ENCODE peak calls at places on chromosomes 16 and 17, in nine cellular contexts. X is A549, W is left ventricle myocardium inferior, Q is IMR-90, V is kidney, U is dorsolateral prefrontal cortex, N is BE2C, K is cardiac muscle cell, Y is mucosa of descending colon. L is an unnamed sample.

GRCh38 chr16:11342021-11342855 is 3.0 kb upstream of the RMI2 start:
- DNase-seq in W (no peak), U (no peak), Q (no peak), V (no peak), N (no peak), Y (no peak), K (no peak), X (no peak), L (no peak)

GRCh38 chr17:64009571-64010402 is 10.6 kb downstream of the ICAM2 start:
- DNase-seq in K (no peak), N (no peak), U (no peak), Y (no peak), Q (peak), V (no peak), W (no peak), X (no peak), L (no peak)

GRCh38 chr16:57755061-57755684 is 19.6 kb downstream of the KATNB1 start:
- DNase-seq in U (no peak), Q (no peak), K (no peak), N (peak), V (peak), Y (peak), W (peak), X (no peak), L (no peak)

GRCh38 chr17:67221062-67221998 is 23.7 kb downstream of the HELZ start:
- DNase-seq in Y (no peak), U (peak), Q (peak), N (peak), W (no peak), X (peak), K (peak), V (no peak), L (peak)

GRCh38 chr17:6241381-6241780 is 171.2 kb downstream of the WSCD1 start:
- DNase-seq in W (no peak), N (no peak), Q (no peak), U (no peak), K (no peak), X (peak), V (no peak), Y (no peak), L (no peak)

GRCh38 chr17:67602974-67603373 is 114.8 kb upstream of the NOL11 start:
- DNase-seq in X (peak), Y (no peak), V (no peak), W (no peak), U (peak), Q (peak), K (peak), N (peak), L (peak)

GRCh38 chr17:12727076-12727750 is 61.5 kb downstream of the MYOCD start:
- DNase-seq in Y (no peak), N (no peak), U (no peak), K (peak), V (no peak), Q (peak), W (no peak), X (peak), L (peak)

GRCh38 chr17:50691550-50692447 is 15.9 kb downstream of the ANKRD40 start:
- DNase-seq in V (no peak), K (no peak), Q (no peak), Y (no peak), N (no peak), X (peak), W (no peak), U (peak), L (no peak)

DNA sequence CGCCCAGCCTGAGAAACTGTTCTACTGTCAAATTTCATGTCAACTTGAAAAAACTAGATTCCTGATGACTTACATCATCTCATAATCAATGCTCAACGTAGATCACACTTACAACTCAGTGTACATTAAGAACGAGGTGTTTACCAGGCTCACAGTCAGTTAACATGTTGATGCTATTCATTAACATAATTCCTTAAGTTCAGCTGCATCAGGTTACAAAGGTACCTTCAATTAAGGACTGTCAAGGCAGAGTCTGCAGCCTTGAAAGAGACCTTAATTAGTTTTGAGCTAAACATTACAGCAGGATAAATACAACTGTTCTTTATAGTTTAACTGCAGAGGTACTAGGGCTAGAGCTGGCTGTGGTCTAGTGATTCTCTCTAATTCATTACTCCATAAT is 1.9 kb downstream of the GNA13 start:
- DNase-seq in X (no peak), Y (no peak), N (no peak), K (no peak), V (no peak), W (no peak), Q (no peak), U (no peak), L (no peak)
- H3K4me3 ChIP-seq in X (peak), Y (no peak), N (peak), K (peak), V (peak), W (peak), Q (peak), U (peak), L (peak)

GRCh38 chr16:85728879-85729278 is 22.0 kb downstream of the C16orf74 start:
- DNase-seq in V (no peak), W (no peak), U (no peak), X (no peak), Q (no peak), K (no peak), Y (no peak), N (no peak), L (no peak)
- TF ChIP-seq CTCF in V (no peak), W (no peak), U (no peak), X (no peak), Q (peak), K (peak), Y (no peak), N (peak), L (peak)

GRCh38 chr17:42670199-42670924 is 6.4 kb downstream of the PLEKHH3 start:
- DNase-seq in Y (peak), K (no peak), V (peak), W (no peak), Q (no peak), U (no peak), X (no peak), N (no peak), L (no peak)
- H3K4me3 ChIP-seq in Y (no peak), K (no peak), V (no peak), W (no peak), Q (no peak), U (no peak), X (no peak), N (no peak), L (no peak)

GRCh38 chr16:20364051-20364450 is 11.5 kb upstream of the UMOD start:
- DNase-seq in Q (no peak), X (no peak), U (no peak), N (no peak), Y (no peak), V (no peak), K (no peak), W (no peak), L (no peak)

GRCh38 chr16:20355114-20355782 is 2.7 kb upstream of the UMOD start:
- DNase-seq in K (no peak), N (no peak), X (no peak), Y (no peak), V (no peak), Q (no peak), U (no peak), W (no peak), L (no peak)

GRCh38 chr16:20363191-20363590 is 10.7 kb upstream of the UMOD start:
- DNase-seq in U (no peak), W (no peak), Q (no peak), X (no peak), Y (no peak), N (no peak), K (no peak), V (no peak), L (no peak)

GRCh38 chr16:20359997-20360396 is 7.5 kb upstream of the UMOD start:
- DNase-seq in Y (no peak), U (no peak), K (no peak), W (no peak), V (no peak), N (no peak), X (no peak), Q (no peak), L (no peak)
- TF ChIP-seq CTCF in Y (no peak), U (no peak), K (peak), W (no peak), V (peak), N (peak), X (peak), Q (no peak), L (no peak)

GRCh38 chr16:30948087-30948955 is 547 bp upstream of the ORAI3 start:
- DNase-seq in V (peak), X (peak), K (peak), Y (peak), N (peak), W (peak), Q (peak), U (peak), L (peak)
- H3K4me3 ChIP-seq in V (peak), X (peak), K (peak), Y (peak), N (peak), W (peak), Q (peak), U (peak), L (peak)

DNA sequence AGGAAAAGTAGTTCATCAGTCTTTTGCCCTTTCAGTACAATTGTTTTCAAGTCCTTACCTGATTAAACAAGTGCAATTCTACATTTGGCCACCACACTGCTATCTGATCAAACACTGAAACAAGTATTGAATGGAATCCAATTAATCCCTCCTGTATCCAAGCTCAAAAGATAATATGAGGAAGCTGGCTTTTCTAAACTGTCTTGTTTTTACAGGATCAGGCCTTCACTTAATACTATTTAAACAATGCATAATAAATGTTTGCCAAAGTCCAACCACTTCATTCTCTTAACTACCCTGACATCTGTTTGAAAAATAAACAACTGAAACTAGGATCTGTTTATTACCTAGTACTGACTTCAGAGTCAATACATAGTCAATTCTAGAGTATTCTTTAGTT is 131.6 kb downstream of the MRTFB start:
- DNase-seq in W (no peak), U (no peak), V (no peak), X (peak), N (no peak), Y (no peak), Q (no peak), K (no peak), L (no peak)
- TF ChIP-seq CTCF in W (peak), U (no peak), V (peak), X (no peak), N (peak), Y (peak), Q (no peak), K (peak), L (peak)

DNA sequence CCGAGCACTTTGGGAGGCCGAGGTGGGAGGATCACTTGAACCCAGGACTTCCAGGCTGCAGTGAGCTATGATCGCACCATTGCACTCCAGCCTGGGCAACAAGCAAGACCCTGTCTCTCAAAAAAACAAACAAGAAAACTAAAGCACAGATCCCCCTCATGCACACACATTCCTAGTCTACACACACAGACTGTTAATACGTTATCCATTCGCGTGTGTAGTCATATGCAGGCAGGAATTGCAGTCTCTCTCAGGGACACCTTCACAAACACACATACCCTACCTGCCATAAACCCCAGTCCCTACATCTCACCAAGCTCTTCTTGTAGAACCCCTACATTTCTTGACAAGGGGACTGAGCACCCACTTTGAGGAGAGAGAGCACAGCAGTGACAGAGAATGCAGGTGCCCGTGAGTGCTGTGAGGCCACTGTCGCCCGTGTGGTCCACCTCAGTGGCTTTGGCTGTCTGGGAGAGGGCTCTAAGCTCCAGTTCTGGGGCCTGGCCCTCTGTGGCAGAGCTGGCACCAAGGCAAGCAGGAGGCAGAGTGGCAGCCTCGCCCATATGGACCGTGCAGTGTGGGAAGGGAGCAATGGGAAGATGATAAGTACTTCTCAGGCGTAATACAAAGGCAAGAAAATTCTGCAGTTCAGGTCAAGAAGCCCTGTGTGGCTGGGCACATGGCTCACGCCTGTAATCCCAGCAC is 59.0 kb upstream of the RPH3AL start:
- DNase-seq in V (no peak), Y (no peak), N (no peak), U (no peak), X (no peak), K (no peak), W (no peak), Q (no peak), L (no peak)
- H3K4me3 ChIP-seq in V (peak), Y (no peak), N (no peak), U (peak), X (no peak), K (peak), W (peak), Q (no peak), L (no peak)

GRCh38 chr16:62596101-62596500 is 559.9 kb upstream of the CDH8 start:
- DNase-seq in Q (no peak), K (no peak), N (no peak), W (no peak), V (no peak), X (no peak), U (no peak), Y (no peak), L (no peak)
- TF ChIP-seq CTCF in Q (no peak), K (no peak), N (no peak), W (no peak), V (no peak), X (no peak), U (no peak), Y (no peak), L (no peak)

DNA sequence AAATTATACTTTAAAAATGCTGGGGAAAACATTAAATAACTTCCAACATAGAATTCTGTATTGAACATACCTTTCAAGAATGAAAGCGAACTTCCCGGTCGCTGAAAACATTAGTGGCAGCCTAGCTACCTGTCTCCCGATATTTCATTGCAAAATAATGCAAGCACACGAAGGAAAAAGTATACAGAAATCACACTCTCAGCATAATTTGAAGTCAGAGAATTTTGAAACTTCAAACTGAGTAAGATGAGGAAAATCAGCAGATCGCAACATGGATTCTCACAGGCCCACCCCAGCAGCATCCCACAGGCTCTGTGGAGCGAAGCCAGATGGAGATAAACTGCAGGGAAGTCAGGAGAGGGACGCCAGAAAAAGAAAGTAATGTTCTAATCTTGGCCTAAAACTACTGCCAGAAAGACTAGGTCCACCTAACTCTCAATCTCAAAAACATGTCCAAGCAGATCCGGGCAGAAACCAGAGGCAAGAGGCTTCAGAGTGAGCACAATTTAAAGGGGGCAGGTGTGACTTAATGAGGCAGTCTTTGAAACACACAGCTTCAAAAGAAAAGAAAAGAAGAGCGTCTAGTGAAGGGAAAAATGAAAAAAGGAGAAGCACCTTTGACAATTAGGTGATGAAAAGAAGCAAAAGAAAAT is 4.8 kb upstream of the GOSR1 start:
- DNase-seq in U (no peak), K (peak), V (no peak), N (no peak), Q (no peak), Y (no peak), W (no peak), X (no peak), L (peak)
- H3K4me3 ChIP-seq in U (peak), K (no peak), V (no peak), N (no peak), Q (no peak), Y (no peak), W (no peak), X (no peak), L (no peak)

L was measured in AG10803.